ENCODE peak calls at places on chromosome 14, in seven cellular contexts. W, Q, A, Z, S, H and D are unnamed samples.
A peak's percentile ranks its signal among the peaks of the same experiment; 100 is the strongest.

GRCh38 chr14:24179294-24179960 is 7.5 kb downstream of the REC8 start:
- DNase-seq in W (no peak), Q (no peak), A (no peak), Z (no peak), S (no peak), H (no peak), D (no peak)

GRCh38 chr14:68074765-68075381 is 255.3 kb downstream of the RAD51B start:
- DNase-seq in W (no peak), Q (no peak), A (no peak), Z (no peak), S (no peak), H (no peak), D (no peak)

GRCh38 chr14:56874375-56874774 is 64.1 kb upstream of the OTX2 start:
- DNase-seq in W (peak; percentile 35), Q (peak; percentile 19), A (no peak), Z (no peak), S (no peak), H (peak; percentile 70), D (peak; percentile 52)

GRCh38 chr14:73817020-73817419 is 34.6 kb upstream of the PTGR2 start:
- DNase-seq in W (no peak), Q (no peak), A (no peak), Z (no peak), S (no peak), H (no peak), D (no peak)

GRCh38 chr14:51828017-51828797 is 32.2 kb upstream of the GNG2 start:
- DNase-seq in W (no peak), Q (peak; percentile 90), A (peak; percentile 53), Z (peak; percentile 17), S (peak; percentile 66), H (peak; percentile 94), D (no peak)

GRCh38 chr14:20428010-20428365 is 8.0 kb downstream of the KLHL33 start:
- DNase-seq in W (no peak), Q (no peak), A (no peak), Z (no peak), S (no peak), H (no peak), D (no peak)

GRCh38 chr14:57974896-57975295 is 109.0 kb upstream of the SLC35F4 start:
- DNase-seq in W (no peak), Q (no peak), A (no peak), Z (no peak), S (no peak), H (no peak), D (no peak)

GRCh38 chr14:64646103-64646502 is 58.1 kb upstream of the PLEKHG3 start:
- DNase-seq in W (no peak), Q (no peak), A (no peak), Z (no peak), S (no peak), H (no peak), D (no peak)

GRCh38 chr14:99141236-99141635 is 130.8 kb downstream of the BCL11B start:
- DNase-seq in W (no peak), Q (no peak), A (no peak), Z (no peak), S (no peak), H (no peak), D (no peak)

GRCh38 chr14:69183735-69184134 is 7.6 kb upstream of the EXD2 start:
- DNase-seq in W (no peak), Q (no peak), A (no peak), Z (no peak), S (no peak), H (no peak), D (no peak)

GRCh38 chr14:74973003-74973614 is 17.7 kb upstream of the PGF start:
- DNase-seq in W (no peak), Q (no peak), A (no peak), Z (peak; percentile 78), S (no peak), H (no peak), D (no peak)

GRCh38 chr14:22852940-22853767 is 16.8 kb downstream of the MMP14 start:
- DNase-seq in W (peak; percentile 94), Q (peak; percentile 87), A (peak; percentile 79), Z (peak; percentile 90), S (peak; percentile 96), H (peak; percentile 93), D (peak; percentile 90)

GRCh38 chr14:68945585-68946289 is 33.4 kb downstream of the ACTN1 start:
- DNase-seq in W (no peak), Q (no peak), A (no peak), Z (peak; percentile 12), S (no peak), H (no peak), D (no peak)

GRCh38 chr14:71933026-71933587 is 878 bp downstream of the RGS6 start:
- DNase-seq in W (peak; percentile 15), Q (no peak), A (no peak), Z (no peak), S (no peak), H (no peak), D (no peak)

GRCh38 chr14:99264691-99265090 is 7.3 kb downstream of the BCL11B start:
- DNase-seq in W (no peak), Q (no peak), A (no peak), Z (no peak), S (no peak), H (no peak), D (no peak)

GRCh38 chr14:99961826-99962518 is 103.2 kb upstream of the EVL start:
- DNase-seq in W (no peak), Q (no peak), A (no peak), Z (no peak), S (no peak), H (no peak), D (no peak)

GRCh38 chr14:62213516-62213915 is 451.3 kb downstream of the SNAPC1 start:
- DNase-seq in W (no peak), Q (no peak), A (no peak), Z (no peak), S (no peak), H (peak; percentile 2), D (no peak)

GRCh38 chr14:56794557-56795283 is 15.6 kb downstream of the OTX2 start:
- DNase-seq in W (no peak), Q (no peak), A (no peak), Z (no peak), S (no peak), H (no peak), D (peak; percentile 78)

GRCh38 chr14:57714487-57714899 is 151.4 kb downstream of the SLC35F4 start:
- DNase-seq in W (no peak), Q (no peak), A (no peak), Z (no peak), S (no peak), H (no peak), D (peak; percentile 43)

GRCh38 chr14:32947792-32948191 is 9.1 kb downstream of the NPAS3 start:
- DNase-seq in W (no peak), Q (no peak), A (no peak), Z (no peak), S (no peak), H (no peak), D (no peak)

GRCh38 chr14:22084393-22085281 is 411.0 kb upstream of the OR4E1 start:
- DNase-seq in W (peak; percentile 34), Q (no peak), A (no peak), Z (no peak), S (no peak), H (peak; percentile 81), D (peak; percentile 10)

GRCh38 chr14:36662543-36663403 is 1.1 kb downstream of the PAX9 start:
- DNase-seq in W (no peak), Q (no peak), A (no peak), Z (no peak), S (no peak), H (peak; percentile 69), D (no peak)

DNA sequence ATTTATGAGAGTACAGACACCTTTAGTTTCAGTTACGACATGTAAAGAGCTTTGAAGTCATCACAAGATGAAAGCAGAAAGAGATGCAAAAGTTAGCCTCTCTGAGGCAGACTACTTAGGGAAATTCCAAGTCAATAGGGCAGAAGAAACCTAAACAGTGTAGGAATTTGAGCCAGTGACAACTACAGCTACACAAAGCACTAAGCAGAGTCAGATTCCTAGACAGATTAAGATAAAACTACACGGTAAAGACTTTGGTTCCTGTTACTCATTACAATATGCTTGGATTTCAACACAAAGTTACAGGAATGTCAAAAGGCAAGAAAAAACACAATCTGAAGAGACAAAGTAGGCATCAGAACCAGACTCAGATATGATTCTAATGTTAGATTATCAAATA is 1302.3 kb downstream of the FSCB start:
- DNase-seq in W (no peak), Q (no peak), A (no peak), Z (no peak), S (no peak), H (no peak), D (no peak)
- H3K9me3 ChIP-seq in W (no peaks in the 10 kb centered on the region), Q (no peaks in the 10 kb centered on the region), A (no peaks in the 10 kb centered on the region), Z (peaks cover 2% of the 10 kb centered on the region), S (no peaks in the 10 kb centered on the region), H (no peaks in the 10 kb centered on the region), D (no peaks in the 10 kb centered on the region)

GRCh38 chr14:41506552-41506951 is 100.1 kb upstream of the LRFN5 start:
- DNase-seq in W (no peak), Q (no peak), A (no peak), Z (no peak), S (no peak), H (no peak), D (no peak)

DNA sequence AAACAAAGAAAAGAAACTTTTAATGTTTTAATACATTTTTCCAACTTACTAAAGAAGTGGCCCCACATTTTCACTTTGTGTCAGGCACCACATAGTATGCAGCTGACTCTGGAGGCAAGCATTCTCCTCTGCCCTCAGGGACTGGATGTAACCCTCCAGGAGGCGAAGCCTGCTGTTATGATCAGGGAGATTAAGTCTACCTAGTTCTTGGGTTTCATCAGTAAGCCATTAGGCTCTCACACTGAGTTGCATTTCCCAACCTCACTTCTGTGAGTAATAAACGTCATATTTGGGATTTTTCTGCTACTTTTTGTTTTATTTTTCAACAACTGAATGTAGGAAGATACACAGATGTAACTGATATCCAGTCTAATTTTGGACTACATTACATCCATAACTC is 101.2 kb upstream of the LRFN5 start:
- DNase-seq in W (no peak), Q (no peak), A (no peak), Z (no peak), S (no peak), H (no peak), D (no peak)
- H3K9me3 ChIP-seq in W (no peaks in the 10 kb centered on the region), Q (no peaks in the 10 kb centered on the region), A (no peaks in the 10 kb centered on the region), Z (peaks cover 5% of the 10 kb centered on the region), S (no peaks in the 10 kb centered on the region), H (no peaks in the 10 kb centered on the region), D (no peaks in the 10 kb centered on the region)

GRCh38 chr14:87199371-87199770 is 793.6 kb downstream of the GALC start:
- DNase-seq in W (no peak), Q (no peak), A (no peak), Z (no peak), S (no peak), H (no peak), D (no peak)

DNA sequence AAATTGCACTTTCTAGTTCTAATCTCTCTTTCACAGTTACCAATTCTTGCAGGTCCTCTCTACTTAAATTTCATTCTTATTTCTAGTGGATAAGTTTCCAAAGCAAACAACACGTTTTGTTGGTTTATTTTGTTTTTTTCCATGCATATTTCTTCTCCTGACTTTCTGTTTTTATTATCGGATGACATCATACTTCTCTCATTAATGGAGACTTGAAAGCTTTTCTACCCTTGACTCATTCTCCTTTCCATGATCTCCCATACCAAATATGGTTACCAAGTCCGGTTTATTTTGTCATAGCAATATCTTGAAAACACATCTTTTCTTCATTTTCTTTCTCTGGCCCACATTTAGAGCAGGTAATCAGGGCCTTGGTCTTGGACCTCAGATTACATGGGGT is 796.5 kb downstream of the GALC start:
- DNase-seq in W (no peak), Q (no peak), A (no peak), Z (no peak), S (no peak), H (no peak), D (no peak)
- H3K9me3 ChIP-seq in W (no peaks in the 10 kb centered on the region), Q (no peaks in the 10 kb centered on the region), A (no peaks in the 10 kb centered on the region), Z (no peaks in the 10 kb centered on the region), S (no peaks in the 10 kb centered on the region), H (peaks cover 23% of the 10 kb centered on the region), D (no peaks in the 10 kb centered on the region)

GRCh38 chr14:37834275-37834674 is 238.8 kb downstream of the TTC6 start:
- DNase-seq in W (no peak), Q (no peak), A (no peak), Z (no peak), S (no peak), H (peak; percentile 12), D (no peak)
- H3K9me3 ChIP-seq in W (no peaks in the 10 kb centered on the region), Q (no peaks in the 10 kb centered on the region), A (peaks cover 3% of the 10 kb centered on the region), Z (peaks cover 91% of the 10 kb centered on the region), S (peaks cover 24% of the 10 kb centered on the region), H (peaks cover 25% of the 10 kb centered on the region), D (peaks cover 4% of the 10 kb centered on the region)